ENCODE peak calls at places on chromosomes 5 and 9, in four cellular contexts. H is fibroblast of the aortic adventitia, L is lung, Q is fibroblast of mammary gland. P is an unnamed sample.

GRCh38 chr5:114185274-114185673 is 176.6 kb upstream of the KCNN2 start:
- DNase-seq in H (no peak), L (no peak), Q (peak), P (no peak)

GRCh38 chr5:123803359-123803758 is 291.4 kb downstream of the CSNK1G3 start:
- DNase-seq in H (no peak), L (no peak), Q (no peak), P (peak)

GRCh38 chr9:84667571-84668203 is 1.8 kb upstream of the NTRK2 start:
- DNase-seq in H (peak), L (no peak), Q (peak), P (peak)

GRCh38 chr5:74127377-74128338 is 501.7 kb downstream of the ARHGEF28 start:
- DNase-seq in H (peak), L (no peak), Q (no peak), P (peak)

GRCh38 chr5:98455660-98456059 is 317.8 kb upstream of the RGMB start:
- DNase-seq in H (peak), L (no peak), Q (peak), P (peak)

GRCh38 chr9:76516350-76516749 is 57.4 kb downstream of the GCNT1 start:
- DNase-seq in H (no peak), L (no peak), Q (no peak), P (no peak)

GRCh38 chr5:37478495-37478894 is 99.4 kb downstream of the WDR70 start:
- DNase-seq in H (no peak), L (no peak), Q (no peak), P (no peak)

GRCh38 chr9:123590499-123590898 is 234.5 kb downstream of the CRB2 start:
- DNase-seq in H (no peak), L (no peak), Q (no peak), P (no peak)

GRCh38 chr9:93589688-93590087 is 13.3 kb downstream of the PHF2 start:
- DNase-seq in H (peak), L (peak), Q (peak), P (no peak)

GRCh38 chr9:93562157-93562556 is 14.2 kb upstream of the PHF2 start:
- DNase-seq in H (no peak), L (no peak), Q (no peak), P (peak)

GRCh38 chr5:120942551-120942950 is 478.5 kb downstream of the PRR16 start:
- DNase-seq in H (peak), L (no peak), Q (peak), P (peak)

GRCh38 chr9:124778575-124779367 is 1.8 kb downstream of the OLFML2A start:
- DNase-seq in H (no peak), L (no peak), Q (peak), P (no peak)

GRCh38 chr9:105835721-105836120 is 141.4 kb downstream of the TMEM38B start:
- DNase-seq in H (no peak), L (no peak), Q (no peak), P (no peak)

GRCh38 chr5:14464101-14464500 is 117.5 kb upstream of the OTULINL start:
- DNase-seq in H (peak), L (no peak), Q (no peak), P (no peak)

GRCh38 chr5:170312666-170313065 is 15.1 kb upstream of the LCP2 start:
- DNase-seq in H (no peak), L (no peak), Q (peak), P (peak)

GRCh38 chr9:121698627-121699270 is 47.3 kb downstream of the DAB2IP start:
- DNase-seq in H (no peak), L (no peak), Q (no peak), P (no peak)

GRCh38 chr5:147575598-147575997 is 65.7 kb upstream of the DPYSL3 start:
- DNase-seq in H (no peak), L (no peak), Q (no peak), P (no peak)
- H3K4me3 ChIP-seq in H (no peak), L (no peak), Q (no peak), P (no peak)

GRCh38 chr5:65087154-65087553 is 318.4 kb downstream of the CWC27 start:
- DNase-seq in H (no peak), L (no peak), Q (no peak), P (no peak)
- TF ChIP-seq CTCF in H (no peak), L (no peak), Q (no peak), P (no peak)

GRCh38 chr5:16505140-16505891 is 39.7 kb upstream of the ZNF622 start:
- DNase-seq in H (no peak), L (no peak), Q (no peak), P (no peak)

GRCh38 chr5:16508730-16509531 is 43.3 kb upstream of the ZNF622 start:
- DNase-seq in H (peak), L (peak), Q (peak), P (peak)

GRCh38 chr5:16510123-16510522 is 44.5 kb upstream of the ZNF622 start:
- DNase-seq in H (no peak), L (no peak), Q (no peak), P (no peak)

GRCh38 chr5:16505904-16506303 is 40.3 kb upstream of the ZNF622 start:
- DNase-seq in H (no peak), L (no peak), Q (no peak), P (no peak)

GRCh38 chr5:16507716-16508115 is 42.1 kb upstream of the ZNF622 start:
- DNase-seq in H (peak), L (no peak), Q (no peak), P (peak)
- H3K4me3 ChIP-seq in H (no peak), L (no peak), Q (no peak), P (no peak)

DNA sequence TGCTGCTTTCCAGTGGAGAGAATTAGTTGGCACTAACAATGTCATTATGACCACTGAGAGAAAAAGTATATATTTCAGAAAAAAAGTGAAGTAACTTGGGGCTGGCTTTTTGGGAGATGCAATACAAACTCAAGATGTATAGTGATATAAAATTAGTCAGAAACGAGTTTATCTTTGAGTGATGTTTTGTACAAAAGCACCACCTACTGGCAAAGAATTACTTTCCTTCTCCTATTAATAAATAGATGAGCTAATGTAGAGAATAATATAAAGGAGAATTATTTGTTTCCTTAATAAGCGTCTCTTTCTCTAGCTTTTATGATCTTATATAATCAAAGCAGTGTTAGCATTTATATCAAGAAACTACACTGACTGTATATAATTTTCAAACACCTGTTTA is 158.8 kb downstream of the MEF2C start:
- DNase-seq in H (peak), L (no peak), Q (peak), P (peak)
- TF ChIP-seq CTCF in H (peak), L (no peak), Q (peak), P (peak)

GRCh38 chr5:89728750-89729149 is 680.8 kb downstream of the CETN3 start:
- DNase-seq in H (peak), L (peak), Q (peak), P (no peak)
- H3K4me3 ChIP-seq in H (no peak), L (no peak), Q (no peak), P (no peak)

GRCh38 chr5:180799902-180800801 is 2.5 kb downstream of the MGAT1 start:
- DNase-seq in H (peak), L (no peak), Q (peak), P (peak)
- TF ChIP-seq CTCF in H (peak), L (no peak), Q (peak), P (no peak)

GRCh38 chr5:28027851-28028250 is 989.5 kb upstream of the CDH9 start:
- DNase-seq in H (no peak), L (no peak), Q (no peak), P (no peak)
- H3K4me3 ChIP-seq in H (no peak), L (no peak), Q (no peak), P (no peak)

DNA sequence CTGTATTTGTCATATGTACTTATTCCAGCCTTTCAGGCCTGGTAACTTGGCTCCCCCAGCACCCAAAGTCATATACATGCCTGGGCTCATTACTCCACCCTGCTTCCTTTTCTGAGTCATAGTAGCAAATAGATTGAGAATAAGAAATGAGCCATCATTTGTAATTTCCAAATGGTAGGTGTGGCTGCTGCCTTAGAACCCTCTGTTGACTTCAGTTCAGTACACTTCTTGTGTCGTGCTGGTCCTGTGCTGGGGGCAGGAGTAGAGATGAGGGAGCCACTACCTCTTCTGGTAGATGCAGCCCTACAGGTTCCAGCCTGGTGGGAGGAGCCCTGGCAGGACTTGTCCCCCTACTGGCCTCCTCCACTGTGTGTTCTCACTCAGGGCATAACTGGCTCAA is 11.1 kb downstream of the GM2A start:
- DNase-seq in H (peak), L (no peak), Q (peak), P (peak)
- TF ChIP-seq CTCF in H (no peak), L (no peak), Q (no peak), P (no peak)

GRCh38 chr5:65483474-65484346 is 2.0 kb upstream of the ADAMTS6 start:
- DNase-seq in H (peak), L (no peak), Q (peak), P (peak)
- H3K4me3 ChIP-seq in H (peak), L (no peak), Q (peak), P (peak)

DNA sequence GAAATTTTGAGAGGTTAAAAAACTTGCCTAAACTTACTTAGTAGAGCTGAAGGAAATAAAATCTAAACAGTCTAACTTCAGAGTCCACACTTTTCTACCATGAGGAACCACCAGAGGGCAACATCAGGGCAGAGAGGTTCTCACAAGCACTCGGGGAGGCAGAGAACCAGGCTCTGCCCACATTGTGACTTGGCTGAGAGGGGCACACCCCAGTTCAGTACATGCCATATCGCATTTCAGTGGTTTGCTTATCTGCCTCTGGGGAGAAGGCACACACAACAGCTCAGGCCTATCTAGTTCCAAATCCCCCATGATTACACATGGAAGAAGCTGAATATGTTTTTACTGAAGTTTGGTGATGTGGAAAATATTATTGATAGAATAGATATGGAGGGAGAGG is 49.2 kb downstream of the EQTN start:
- DNase-seq in H (peak), L (peak), Q (peak), P (peak)
- TF ChIP-seq CTCF in H (peak), L (peak), Q (peak), P (peak)

P was measured in bronchial epithelial cell.